ENCODE peak calls at places on chromosomes 3 and 15, in eight cellular contexts. L, S, N, A, J, W, O and X are unnamed samples.

GRCh38 chr3:73007992-73008712 is 11.5 kb downstream of the PPP4R2 start:
- DNase-seq in L (no peak), S (no peak), N (no peak), A (no peak), J (no peak), W (no peak), O (no peak), X (no peak)

GRCh38 chr3:106206165-106206564 is 337.4 kb upstream of the CBLB start:
- DNase-seq in L (no peak), S (no peak), N (peak), A (peak), J (no peak), W (no peak), O (peak), X (peak)

GRCh38 chr3:127799476-127800222 is 22.7 kb downstream of the MGLL start:
- DNase-seq in L (no peak), S (peak), N (peak), A (no peak), J (no peak), W (no peak), O (peak), X (peak)

GRCh38 chr15:63022663-63023062 is 19.9 kb upstream of the TPM1 start:
- DNase-seq in L (no peak), S (no peak), N (no peak), A (no peak), J (no peak), W (no peak), O (no peak), X (no peak)

GRCh38 chr15:96331141-96331941 is 841 bp downstream of the NR2F2 start:
- DNase-seq in L (no peak), S (peak), N (no peak), A (no peak), J (no peak), W (peak), O (peak), X (no peak)

GRCh38 chr3:46456118-46456517 is 8.6 kb downstream of the LTF start:
- DNase-seq in L (no peak), S (no peak), N (no peak), A (no peak), J (no peak), W (no peak), O (no peak), X (no peak)

GRCh38 chr15:78077053-78077859 is at the start of gene TBC1D2B:
- DNase-seq in L (peak), S (no peak), N (peak), A (peak), J (peak), W (peak), O (peak), X (no peak)

GRCh38 chr3:57500506-57500905 is 43.6 kb downstream of the DNAH12 start:
- DNase-seq in L (no peak), S (no peak), N (no peak), A (no peak), J (no peak), W (no peak), O (no peak), X (no peak)

GRCh38 chr3:193910310-193910709 is 225.6 kb upstream of the HES1 start:
- DNase-seq in L (no peak), S (no peak), N (no peak), A (no peak), J (no peak), W (no peak), O (no peak), X (no peak)

GRCh38 chr3:124200336-124200901 is 208.5 kb upstream of the ROPN1 start:
- DNase-seq in L (no peak), S (no peak), N (peak), A (no peak), J (peak), W (no peak), O (peak), X (no peak)

GRCh38 chr3:143476965-143477640 is 357.5 kb downstream of the CHST2 start:
- DNase-seq in L (no peak), S (no peak), N (no peak), A (no peak), J (peak), W (no peak), O (no peak), X (no peak)